ENCODE peak calls at places on chromosomes 2 and 18, in four cellular contexts. V, M, F and A are unnamed samples.

GRCh38 chr2:88746929-88747490 is 55.5 kb downstream of the RPIA start:
- DNase-seq in V (no peak), M (no peak), F (no peak), A (no peak)

GRCh38 chr2:30201990-30202389 is 29.3 kb upstream of the LBH start:
- DNase-seq in V (no peak), M (no peak), F (no peak), A (peak; percentile 76)

GRCh38 chr2:27096748-27097297 is 10.3 kb downstream of the KHK start:
- DNase-seq in V (no peak), M (no peak), F (no peak), A (no peak)

GRCh38 chr2:206378835-206379234 is 64.5 kb upstream of the ADAM23 start:
- DNase-seq in V (peak; percentile 5), M (no peak), F (peak; percentile 16), A (no peak)

GRCh38 chr2:96618599-96619283 is 19.4 kb downstream of the KANSL3 start:
- DNase-seq in V (peak; percentile 62), M (no peak), F (peak; percentile 36), A (peak; percentile 98)

GRCh38 chr2:67923696-67924095 is 139.1 kb downstream of the C1D start:
- DNase-seq in V (peak; percentile 10), M (no peak), F (no peak), A (peak; percentile 13)

GRCh38 chr18:22639026-22639463 is 221.3 kb upstream of the CTAGE1 start:
- DNase-seq in V (peak; percentile 99), M (no peak), F (peak; percentile 96), A (peak; percentile 90)

GRCh38 chr2:70190086-70190412 is 770 bp downstream of the C2orf42 start:
- DNase-seq in V (peak; percentile 70), M (no peak), F (no peak), A (no peak)

GRCh38 chr2:167292430-167293171 is 404.3 kb downstream of the XIRP2 start:
- DNase-seq in V (peak; percentile 98), M (no peak), F (peak; percentile 87), A (peak; percentile 80)

DNA sequence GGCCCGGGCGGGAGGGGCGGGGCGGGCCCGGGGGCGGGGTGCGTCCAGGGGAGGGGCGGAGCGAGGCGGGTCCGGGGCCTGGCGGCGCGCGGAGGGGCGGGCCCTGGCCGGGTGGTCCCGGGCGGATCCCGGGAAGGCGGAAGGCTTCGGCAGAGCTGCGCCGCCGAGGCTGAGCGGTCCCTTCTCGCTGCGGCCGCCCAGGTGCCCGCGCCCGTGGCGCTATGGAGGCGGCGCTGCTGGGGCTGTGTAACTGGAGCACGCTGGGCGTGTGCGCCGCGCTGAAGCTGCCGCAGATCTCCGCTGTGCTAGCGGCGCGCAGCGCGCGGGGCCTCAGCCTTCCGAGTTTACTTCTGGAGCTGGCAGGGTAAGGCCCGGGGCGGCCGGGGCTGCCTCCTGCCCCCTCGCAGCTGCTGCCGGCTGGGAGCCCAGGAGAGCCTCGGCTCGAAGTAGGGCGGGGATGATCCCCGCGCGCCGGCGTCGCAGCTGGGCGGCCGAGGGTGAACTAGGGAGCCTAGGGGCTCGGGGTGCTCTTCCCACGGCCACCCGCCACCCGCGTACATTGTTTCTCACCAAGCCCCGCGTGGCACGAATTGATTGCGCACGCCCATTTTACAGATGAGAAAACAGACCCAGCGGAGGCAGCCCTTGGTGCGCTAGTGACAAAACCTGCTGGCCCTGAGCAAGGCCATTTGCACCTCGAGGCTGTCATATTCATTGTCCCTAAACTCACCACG is at the start of gene SLC66A3:
- DNase-seq in V (peak; percentile 91), M (peak; percentile 89), F (peak; percentile 75), A (peak; percentile 83)
- TF ChIP-seq CTCF in V (no peak), M (no peak), F (no peak), A (no peak)

GRCh38 chr2:110748489-110748867 is 16.1 kb downstream of the ACOXL start:
- DNase-seq in V (no peak), M (peak; percentile 95), F (peak; percentile 81), A (no peak)
- H3K4me3 ChIP-seq in V (no peak overlapping the region), M (no peak overlapping the region), F (no peak overlapping the region), A (no peak overlapping the region)

GRCh38 chr2:10447300-10448207 is 573 bp downstream of the ODC1 start:
- DNase-seq in V (peak; percentile 51), M (peak; percentile 81), F (peak; percentile 35), A (peak; percentile 44)
- TF ChIP-seq CTCF in V (no peak), M (no peak), F (no peak), A (no peak)

GRCh38 chr18:9711361-9712129 is 3.4 kb downstream of the RAB31 start:
- DNase-seq in V (no peak), M (no peak), F (no peak), A (no peak)

GRCh38 chr18:9708057-9708881 is at the start of gene RAB31:
- DNase-seq in V (peak; percentile 85), M (no peak), F (peak; percentile 60), A (peak; percentile 79)

GRCh38 chr18:9710037-9710436 is 1.9 kb downstream of the RAB31 start:
- DNase-seq in V (no peak), M (no peak), F (no peak), A (no peak)

GRCh38 chr18:9707381-9708056 is 582 bp upstream of the RAB31 start:
- DNase-seq in V (peak; percentile 69), M (no peak), F (no peak), A (peak; percentile 58)

GRCh38 chr18:9708882-9709877 is 1.1 kb downstream of the RAB31 start:
- DNase-seq in V (no peak), M (no peak), F (no peak), A (peak; percentile 56)
- H3K4me3 ChIP-seq in V (peak overlapping the region; percentile 82), M (no peak overlapping the region), F (peak overlapping the region; percentile 75), A (peak overlapping the region; percentile 90)

DNA sequence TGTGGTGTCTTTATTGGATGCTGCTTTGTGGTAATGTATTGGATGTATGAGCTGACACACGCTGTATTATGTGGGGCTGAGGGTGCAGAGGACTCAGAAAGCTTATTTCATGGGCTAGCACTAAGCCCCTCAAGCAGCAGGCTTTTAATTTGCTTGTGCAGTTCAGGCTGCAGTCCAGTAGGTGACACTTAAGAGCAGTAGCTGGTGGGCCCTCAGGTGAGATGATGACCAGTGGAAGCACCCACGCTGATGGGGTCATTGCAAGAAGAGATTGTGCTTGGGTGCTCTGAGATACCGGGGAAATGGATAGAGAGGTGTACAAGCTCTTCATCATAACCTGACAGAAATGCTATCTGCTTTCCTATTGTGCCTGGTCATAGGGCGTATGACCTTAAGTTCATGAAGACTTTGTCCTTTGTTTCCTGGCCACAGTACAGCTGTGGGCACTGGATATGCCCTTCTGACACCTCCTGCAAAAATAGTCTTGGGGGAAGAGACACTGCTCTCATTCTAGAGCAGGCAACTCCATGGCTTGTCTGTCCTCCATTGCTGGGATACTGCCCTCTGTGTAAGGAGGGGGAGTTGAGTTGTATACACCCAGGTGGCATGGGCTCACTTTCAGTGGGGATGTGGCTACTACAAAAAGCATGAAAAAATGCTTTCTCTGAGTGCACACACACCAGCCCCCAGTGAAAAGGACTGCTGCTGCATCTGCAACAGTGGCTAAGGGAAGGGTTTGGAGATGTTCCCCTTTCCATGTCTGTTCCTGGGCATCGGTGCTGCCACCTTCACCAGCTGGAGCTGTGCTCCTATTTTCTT is 205.7 kb upstream of the ZSWIM2 start:
- DNase-seq in V (no peak), M (no peak), F (no peak), A (no peak)
- TF ChIP-seq CTCF in V (peak; percentile 27), M (no peak), F (no peak), A (no peak)

GRCh38 chr2:61713457-61713856 is 140.4 kb downstream of the FAM161A start:
- DNase-seq in V (no peak), M (no peak), F (no peak), A (no peak)

GRCh38 chr2:61718965-61719364 is 134.9 kb downstream of the FAM161A start:
- DNase-seq in V (no peak), M (no peak), F (no peak), A (no peak)

GRCh38 chr2:61714210-61714609 is 139.7 kb downstream of the FAM161A start:
- DNase-seq in V (no peak), M (no peak), F (no peak), A (no peak)

GRCh38 chr2:61712060-61712459 is 141.8 kb downstream of the FAM161A start:
- DNase-seq in V (no peak), M (no peak), F (no peak), A (no peak)

GRCh38 chr2:61715501-61715900 is 138.4 kb downstream of the FAM161A start:
- DNase-seq in V (no peak), M (no peak), F (no peak), A (no peak)
- H3K4me3 ChIP-seq in V (no peak overlapping the region), M (no peak overlapping the region), F (no peak overlapping the region), A (no peak overlapping the region)

DNA sequence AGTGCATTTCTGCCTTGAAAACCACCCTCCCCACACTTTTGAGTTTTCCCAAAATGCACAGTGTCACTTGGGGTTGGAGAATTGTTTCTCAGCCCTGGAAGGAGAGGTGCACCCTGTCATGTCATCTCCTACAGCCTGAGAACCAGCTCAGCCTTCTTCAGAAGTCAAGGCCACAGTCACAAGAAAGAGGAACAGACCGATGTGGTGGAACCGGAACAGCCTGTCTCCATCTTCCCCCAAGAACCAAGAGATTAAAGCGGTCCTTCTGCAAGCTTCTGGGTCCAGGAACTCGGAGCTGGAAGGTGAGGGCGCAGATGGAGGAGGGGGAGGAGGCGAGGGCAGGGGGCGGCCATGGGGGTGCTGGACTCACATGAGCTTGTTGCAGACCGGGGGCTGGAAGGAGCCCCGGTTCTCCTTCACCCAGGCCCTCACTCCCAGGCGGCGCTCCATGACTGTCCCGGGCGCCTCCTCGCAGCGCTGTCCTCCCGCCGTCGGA is 248 bp downstream of the HAAO start:
- DNase-seq in V (no peak), M (no peak), F (no peak), A (no peak)
- TF ChIP-seq CTCF in V (no peak), M (no peak), F (no peak), A (no peak)

GRCh38 chr18:57436965-57437333 is 1.8 kb downstream of the ONECUT2 start:
- DNase-seq in V (no peak), M (no peak), F (no peak), A (no peak)

GRCh38 chr18:57434536-57435494 is at the start of gene ONECUT2:
- DNase-seq in V (peak; percentile 89), M (no peak), F (peak; percentile 70), A (peak; percentile 74)

GRCh38 chr18:57435851-57436192 is 648 bp downstream of the ONECUT2 start:
- DNase-seq in V (no peak), M (no peak), F (no peak), A (no peak)

GRCh38 chr18:57437433-57437781 is 2.2 kb downstream of the ONECUT2 start:
- DNase-seq in V (no peak), M (no peak), F (no peak), A (no peak)

DNA sequence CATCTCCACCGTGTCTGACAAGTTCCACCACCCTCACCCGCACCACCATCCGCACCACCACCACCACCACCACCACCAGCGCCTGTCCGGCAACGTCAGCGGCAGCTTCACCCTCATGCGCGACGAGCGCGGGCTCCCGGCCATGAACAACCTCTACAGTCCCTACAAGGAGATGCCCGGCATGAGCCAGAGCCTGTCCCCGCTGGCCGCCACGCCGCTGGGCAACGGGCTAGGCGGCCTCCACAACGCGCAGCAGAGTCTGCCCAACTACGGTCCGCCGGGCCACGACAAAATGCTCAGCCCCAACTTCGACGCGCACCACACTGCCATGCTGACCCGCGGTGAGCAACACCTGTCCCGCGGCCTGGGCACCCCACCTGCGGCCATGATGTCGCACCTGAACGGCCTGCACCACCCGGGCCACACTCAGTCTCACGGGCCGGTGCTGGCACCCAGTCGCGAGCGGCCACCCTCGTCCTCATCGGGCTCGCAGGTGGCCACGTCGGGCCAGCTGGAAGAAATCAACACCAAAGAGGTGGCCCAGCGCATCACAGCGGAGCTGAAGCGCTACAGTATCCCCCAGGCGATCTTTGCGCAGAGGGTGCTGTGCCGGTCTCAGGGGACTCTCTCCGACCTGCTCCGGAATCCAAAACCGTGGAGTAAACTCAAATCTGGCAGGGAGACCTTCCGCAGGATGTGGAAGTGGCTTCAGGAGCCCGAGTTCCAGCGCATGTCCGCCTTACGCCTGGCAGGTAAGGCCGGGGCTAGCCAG is 1.2 kb downstream of the ONECUT2 start:
- DNase-seq in V (no peak), M (no peak), F (no peak), A (no peak)
- H3K4me3 ChIP-seq in V (no peak overlapping the region), M (no peak overlapping the region), F (no peak overlapping the region), A (no peak overlapping the region)